ENCODE peak calls at places on chromosomes 1 and 21, in four cellular contexts. O is fibroblast of lung, X is breast epithelium, F is nephron progenitor cell. N is an unnamed sample.
A peak's percentile ranks its signal among the peaks of the same experiment; 100 is the strongest.

GRCh38 chr1:204146965-204147364 is 4.9 kb downstream of the ETNK2 start:
- DNase-seq in O (no peak), X (no peak), F (no peak), N (no peak)

GRCh38 chr1:191669629-191670028 is 488.6 kb upstream of the RGS18 start:
- DNase-seq in O (peak; percentile 50), X (no peak), F (no peak), N (no peak)

GRCh38 chr1:88302843-88303486 is 381.1 kb upstream of the PKN2 start:
- DNase-seq in O (peak; percentile 42), X (no peak), F (peak; percentile 8), N (peak; percentile 20)

GRCh38 chr1:12405325-12406217 is 175.7 kb downstream of the VPS13D start:
- DNase-seq in O (peak; percentile 66), X (no peak), F (no peak), N (no peak)

GRCh38 chr1:173870252-173871075 is 2.3 kb downstream of the ZBTB37 start:
- DNase-seq in O (no peak), X (no peak), F (no peak), N (no peak)

GRCh38 chr1:228408869-228409805 is 2.5 kb upstream of the TRIM11 start:
- DNase-seq in O (no peak), X (peak; percentile 14), F (no peak), N (no peak)

GRCh38 chr21:38267991-38268858 is 11.4 kb downstream of the KCNJ15 start:
- DNase-seq in O (no peak), X (no peak), F (no peak), N (no peak)

GRCh38 chr1:163974120-163974519 is 584.9 kb upstream of the PBX1 start:
- DNase-seq in O (no peak), X (no peak), F (no peak), N (no peak)

GRCh38 chr1:115987623-115988022 is 11.3 kb downstream of the SLC22A15 start:
- DNase-seq in O (no peak), X (no peak), F (no peak), N (no peak)

GRCh38 chr21:36654796-36655325 is 44.1 kb upstream of the SIM2 start:
- DNase-seq in O (no peak), X (no peak), F (no peak), N (no peak)

GRCh38 chr1:94871031-94871430 is 50.9 kb downstream of the SLC44A3 start:
- DNase-seq in O (peak; percentile 93), X (no peak), F (no peak), N (no peak)

GRCh38 chr1:220528049-220528678 is at the start of gene MARK1:
- DNase-seq in O (peak; percentile 49), X (no peak), F (peak; percentile 73), N (peak; percentile 62)

GRCh38 chr1:92211166-92211565 is 6.5 kb upstream of the C1orf146 start:
- DNase-seq in O (peak; percentile 87), X (no peak), F (no peak), N (no peak)

GRCh38 chr1:16151200-16151708 is 4.6 kb downstream of the EPHA2 start:
- DNase-seq in O (peak; percentile 60), X (no peak), F (peak; percentile 52), N (no peak)

GRCh38 chr1:60825593-60825992 is 256.8 kb upstream of the NFIA start:
- DNase-seq in O (no peak), X (no peak), F (peak; percentile 35), N (no peak)

GRCh38 chr1:246971322-246971721 is 36.5 kb downstream of the ZNF695 start:
- DNase-seq in O (no peak), X (no peak), F (no peak), N (peak; percentile 11)

GRCh38 chr1:188670837-188671236 is 1806.8 kb downstream of the BRINP3 start:
- DNase-seq in O (peak; percentile 45), X (no peak), F (no peak), N (no peak)

GRCh38 chr1:66770240-66770639 is 18.0 kb downstream of the DYNLT5 start:
- DNase-seq in O (no peak), X (no peak), F (no peak), N (no peak)

GRCh38 chr1:205480349-205481278 is 23.9 kb upstream of the CDK18 start:
- DNase-seq in O (no peak), X (no peak), F (no peak), N (no peak)

GRCh38 chr21:42216726-42217572 is 2.0 kb upstream of the ABCG1 start:
- DNase-seq in O (no peak), X (no peak), F (no peak), N (no peak)

GRCh38 chr21:33265664-33266049 is 510 bp upstream of the IL10RB start:
- DNase-seq in O (no peak), X (no peak), F (no peak), N (no peak)

GRCh38 chr1:215277537-215277936 is 195.0 kb downstream of the KCNK2 start:
- DNase-seq in O (peak; percentile 48), X (no peak), F (no peak), N (no peak)

GRCh38 chr21:31597683-31598082 is 61.8 kb upstream of the SOD1 start:
- DNase-seq in O (no peak), X (no peak), F (no peak), N (no peak)

GRCh38 chr1:91617242-91617837 is 116.7 kb downstream of the CDC7 start:
- DNase-seq in O (no peak), X (no peak), F (peak; percentile 19), N (no peak)

GRCh38 chr1:180020017-180020416 is 65.4 kb downstream of the CEP350 start:
- DNase-seq in O (no peak), X (no peak), F (no peak), N (no peak)

GRCh38 chr1:39927538-39927937 is 25.8 kb upstream of the MYCL start:
- DNase-seq in O (no peak), X (no peak), F (no peak), N (no peak)

GRCh38 chr21:14306143-14306907 is 76.6 kb downstream of the HSPA13 start:
- DNase-seq in O (no peak), X (no peak), F (no peak), N (no peak)

GRCh38 chr1:174726167-174726879 is 273.4 kb upstream of the CACYBP start:
- DNase-seq in O (peak; percentile 21), X (no peak), F (no peak), N (no peak)

GRCh38 chr1:1946540-1946939 is 27.5 kb upstream of the TMEM52 start:
- DNase-seq in O (peak; percentile 25), X (no peak), F (no peak), N (no peak)

DNA sequence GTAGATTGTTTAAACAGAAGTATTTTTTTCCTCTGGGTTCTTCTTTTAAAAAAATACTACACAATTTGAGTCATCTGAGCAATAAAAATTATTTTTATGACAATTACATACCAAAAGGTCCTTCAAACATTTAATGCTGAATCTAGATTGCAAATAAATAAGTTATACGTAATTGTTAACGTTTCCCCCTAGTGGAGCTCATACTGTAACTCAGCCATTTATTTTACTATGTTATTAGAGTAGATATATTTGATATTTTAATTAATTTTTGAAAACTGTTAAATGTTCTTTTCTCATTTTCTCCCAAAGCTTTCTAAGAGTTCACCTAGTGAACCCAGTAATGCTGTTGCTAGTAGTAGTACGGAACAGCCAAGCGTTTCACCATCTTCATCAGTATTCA is 33.5 kb downstream of the ZMYM1 start:
- DNase-seq in O (peak; percentile 2), X (no peak), F (no peak), N (no peak)
- TF ChIP-seq CTCF in O (no peak), X (no peak), F (no peak), N (peak; percentile 30)

GRCh38 chr1:168452329-168452728 is 91.5 kb downstream of the XCL2 start:
- DNase-seq in O (no peak), X (no peak), F (no peak), N (no peak)
- TF ChIP-seq CTCF in O (no peak), X (no peak), F (no peak), N (no peak)

GRCh38 chr1:32893198-32894018 is 7.1 kb downstream of the HPCA start:
- DNase-seq in O (peak; percentile 37), X (no peak), F (peak; percentile 63), N (no peak)
- TF ChIP-seq CTCF in O (no peak), X (no peak), F (peak; percentile 13), N (peak; percentile 66)

GRCh38 chr1:178037510-178038253 is 56.2 kb upstream of the RASAL2 start:
- DNase-seq in O (peak; percentile 77), X (peak; percentile 84), F (peak; percentile 83), N (peak; percentile 69)
- TF ChIP-seq CTCF in O (peak; percentile 38), X (peak; percentile 35), F (no peak), N (peak; percentile 22)

GRCh38 chr1:153976819-153977249 is 640 bp downstream of the JTB start:
- DNase-seq in O (no peak), X (no peak), F (no peak), N (no peak)
- TF ChIP-seq CTCF in O (no peak), X (no peak), F (no peak), N (no peak)

GRCh38 chr1:160534823-160535605 is 12.0 kb upstream of the SLAMF6 start:
- DNase-seq in O (no peak), X (no peak), F (no peak), N (no peak)
- TF ChIP-seq CTCF in O (no peak), X (no peak), F (no peak), N (no peak)

DNA sequence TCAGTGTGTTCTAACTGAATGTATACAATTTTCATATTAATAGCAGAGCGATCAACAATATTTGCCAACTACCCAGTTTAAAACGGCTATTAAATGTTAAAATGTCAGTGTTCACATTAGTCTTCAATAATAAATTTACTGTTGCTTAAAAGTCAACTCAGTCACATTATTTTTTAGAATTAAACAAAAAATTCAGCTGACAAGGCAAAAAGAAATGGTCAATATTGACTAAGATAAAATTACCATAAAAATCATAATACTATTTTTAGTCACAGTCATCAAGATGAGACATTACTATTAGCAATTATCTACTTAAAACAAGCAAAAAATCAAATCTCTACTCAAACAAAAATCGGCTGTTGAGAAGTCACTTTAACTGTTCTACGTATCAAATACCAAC is 1.5 kb downstream of the ANKRD13C start:
- DNase-seq in O (no peak), X (no peak), F (no peak), N (no peak)
- TF ChIP-seq CTCF in O (no peak), X (no peak), F (no peak), N (no peak)

N was measured in endothelial cell.